ENCODE peak calls at places on chromosomes 7 and 10, in four cellular contexts. One of them, this sample, is unnamed.

GRCh38 chr7:30886608-30887011 is 25.0 kb upstream of the AQP1 start:
- DNase-seq in cardiac fibroblast: peak
- DNase-seq in endodermal cell: no peak
- DNase-seq in pancreas: no peak
- DNase-seq in this sample: no peak

GRCh38 chr10:100019824-100020160 is 10.0 kb upstream of the DNMBP start:
- DNase-seq in cardiac fibroblast: no peak
- DNase-seq in endodermal cell: peak
- DNase-seq in pancreas: no peak
- DNase-seq in this sample: no peak

GRCh38 chr7:132577206-132578049 is 1.2 kb upstream of the PLXNA4 start:
- DNase-seq in cardiac fibroblast: peak
- DNase-seq in endodermal cell: peak
- DNase-seq in pancreas: peak
- DNase-seq in this sample: peak

GRCh38 chr7:92944633-92945032 is 108.3 kb upstream of the CDK6 start:
- DNase-seq in cardiac fibroblast: peak
- DNase-seq in endodermal cell: no peak
- DNase-seq in pancreas: no peak
- DNase-seq in this sample: no peak

GRCh38 chr7:7565018-7565680 is 1.5 kb upstream of the MIOS start:
- DNase-seq in cardiac fibroblast: no peak
- DNase-seq in endodermal cell: no peak
- DNase-seq in pancreas: no peak
- DNase-seq in this sample: peak

GRCh38 chr10:114442115-114442630 is 37.9 kb upstream of the AFAP1L2 start:
- DNase-seq in cardiac fibroblast: no peak
- DNase-seq in endodermal cell: peak
- DNase-seq in pancreas: no peak
- DNase-seq in this sample: no peak

GRCh38 chr10:71963756-71964668 is at the start of gene CHST3:
- DNase-seq in cardiac fibroblast: peak
- DNase-seq in endodermal cell: peak
- DNase-seq in pancreas: peak
- DNase-seq in this sample: no peak

GRCh38 chr10:106931159-106931852 is 233.2 kb downstream of the SORCS1 start:
- DNase-seq in cardiac fibroblast: no peak
- DNase-seq in endodermal cell: no peak
- DNase-seq in pancreas: no peak
- DNase-seq in this sample: no peak

GRCh38 chr7:127946847-127947246 is 84.4 kb downstream of the LRRC4 start:
- DNase-seq in cardiac fibroblast: no peak
- DNase-seq in endodermal cell: no peak
- DNase-seq in pancreas: no peak
- DNase-seq in this sample: no peak

GRCh38 chr10:74836855-74837254 is 10.5 kb downstream of the KAT6B start:
- DNase-seq in cardiac fibroblast: no peak
- DNase-seq in endodermal cell: no peak
- DNase-seq in pancreas: no peak
- DNase-seq in this sample: no peak

GRCh38 chr7:30755384-30756154 is 3.6 kb downstream of the INMT start:
- DNase-seq in cardiac fibroblast: peak
- DNase-seq in endodermal cell: peak
- DNase-seq in pancreas: no peak
- DNase-seq in this sample: no peak

GRCh38 chr10:70426835-70427234 is 14.6 kb downstream of the NODAL start:
- DNase-seq in cardiac fibroblast: no peak
- DNase-seq in endodermal cell: no peak
- DNase-seq in pancreas: no peak
- DNase-seq in this sample: no peak

GRCh38 chr7:74479961-74480829 is 26.5 kb downstream of the GTF2IRD1 start:
- DNase-seq in cardiac fibroblast: peak
- DNase-seq in endodermal cell: peak
- DNase-seq in pancreas: peak
- DNase-seq in this sample: no peak

GRCh38 chr10:49395741-49396665 is at the start of gene DRGX:
- DNase-seq in cardiac fibroblast: no peak
- DNase-seq in endodermal cell: peak
- DNase-seq in pancreas: no peak
- DNase-seq in this sample: no peak

GRCh38 chr10:49396666-49396999 is 744 bp upstream of the DRGX start:
- DNase-seq in cardiac fibroblast: no peak
- DNase-seq in endodermal cell: no peak
- DNase-seq in pancreas: no peak
- DNase-seq in this sample: no peak

GRCh38 chr10:49393757-49394156 is 2.1 kb downstream of the DRGX start:
- DNase-seq in cardiac fibroblast: no peak
- DNase-seq in endodermal cell: peak
- DNase-seq in pancreas: no peak
- DNase-seq in this sample: no peak

GRCh38 chr10:49393301-49393700 is 2.6 kb downstream of the DRGX start:
- DNase-seq in cardiac fibroblast: no peak
- DNase-seq in endodermal cell: no peak
- DNase-seq in pancreas: no peak
- DNase-seq in this sample: no peak

DNA sequence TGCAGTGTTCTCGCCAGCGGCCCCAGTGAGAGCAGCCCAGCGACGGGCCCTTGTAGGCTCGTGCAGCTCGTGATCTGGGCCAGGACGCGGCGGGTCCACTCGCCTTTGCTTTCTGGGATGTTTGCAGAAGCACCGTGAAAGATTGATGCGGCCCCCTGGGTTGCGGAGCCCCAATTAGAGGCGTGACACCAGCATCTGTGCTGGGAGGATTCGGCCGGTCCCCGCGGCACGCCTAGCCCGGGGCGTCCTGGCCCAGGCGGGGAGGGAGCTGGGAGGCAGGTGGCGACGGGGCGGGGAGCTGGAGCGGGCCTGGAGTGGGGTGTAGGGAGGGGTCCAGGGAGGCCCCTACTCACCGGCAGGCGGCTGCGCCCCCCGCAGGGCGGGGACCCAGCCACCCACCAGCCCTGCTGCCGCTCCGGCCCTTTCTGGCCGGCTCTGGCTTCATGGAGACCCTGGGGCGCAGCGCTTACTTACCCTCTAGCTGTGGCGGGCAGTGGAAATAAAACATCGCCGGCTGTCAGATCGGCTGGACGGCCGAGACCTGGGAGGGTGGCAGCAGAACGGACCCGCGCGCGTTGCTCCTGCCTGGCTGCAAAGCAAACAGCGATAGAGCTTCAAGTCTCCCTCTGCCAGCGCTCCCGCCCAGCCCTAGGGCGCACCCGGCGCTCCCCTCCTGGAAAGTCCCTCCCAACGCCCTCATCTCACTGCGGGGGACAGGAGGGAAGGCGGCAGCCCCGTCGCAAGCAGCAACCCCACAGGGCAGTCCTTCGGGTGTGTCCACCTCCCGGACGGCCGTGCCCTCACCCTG is 752 bp downstream of the DRGX start:
- DNase-seq in cardiac fibroblast: no peak
- DNase-seq in endodermal cell: peak
- DNase-seq in pancreas: no peak
- DNase-seq in this sample: no peak
- H3K4me3 ChIP-seq in cardiac fibroblast: no peak
- H3K4me3 ChIP-seq in endodermal cell: peak
- H3K4me3 ChIP-seq in pancreas: no peak
- H3K4me3 ChIP-seq in this sample: no peak

DNA sequence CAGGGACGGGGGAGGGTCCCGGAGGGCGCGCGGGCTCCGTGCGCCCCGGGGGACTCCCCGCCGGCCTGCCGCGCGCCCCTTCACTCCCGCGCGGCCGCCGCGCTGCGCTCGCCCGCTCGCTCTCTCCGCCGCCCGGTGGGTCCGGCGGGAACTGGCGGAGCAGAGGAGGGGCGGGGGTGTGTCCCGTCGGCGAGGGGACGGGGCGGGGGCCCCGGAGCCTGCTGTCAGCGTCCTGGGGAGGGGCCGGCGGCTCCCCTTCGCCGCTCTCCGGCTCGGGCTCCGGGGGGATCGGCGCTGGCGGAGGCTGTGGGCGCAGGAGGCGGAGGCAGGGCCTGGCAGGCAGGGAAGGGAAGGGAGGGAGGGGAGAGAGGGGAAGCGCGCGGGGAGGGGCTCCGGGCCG is at the start of gene SH3PXD2A:
- DNase-seq in cardiac fibroblast: peak
- DNase-seq in endodermal cell: peak
- DNase-seq in pancreas: peak
- DNase-seq in this sample: peak
- TF ChIP-seq CTCF in cardiac fibroblast: peak
- TF ChIP-seq CTCF in endodermal cell: no peak
- TF ChIP-seq CTCF in pancreas: no peak
- TF ChIP-seq CTCF in this sample: no peak

GRCh38 chr10:33314788-33315561 is 19.5 kb downstream of the NRP1 start:
- DNase-seq in cardiac fibroblast: no peak
- DNase-seq in endodermal cell: no peak
- DNase-seq in pancreas: no peak
- DNase-seq in this sample: no peak
- H3K4me3 ChIP-seq in cardiac fibroblast: no peak
- H3K4me3 ChIP-seq in endodermal cell: no peak
- H3K4me3 ChIP-seq in pancreas: no peak
- H3K4me3 ChIP-seq in this sample: no peak

GRCh38 chr10:48299066-48299465 is 7.4 kb upstream of the MAPK8 start:
- DNase-seq in cardiac fibroblast: no peak
- DNase-seq in endodermal cell: no peak
- DNase-seq in pancreas: no peak
- DNase-seq in this sample: no peak

GRCh38 chr10:48296699-48297098 is 9.8 kb upstream of the MAPK8 start:
- DNase-seq in cardiac fibroblast: no peak
- DNase-seq in endodermal cell: peak
- DNase-seq in pancreas: no peak
- DNase-seq in this sample: no peak

GRCh38 chr10:48305905-48306264 is 592 bp upstream of the MAPK8 start:
- DNase-seq in cardiac fibroblast: no peak
- DNase-seq in endodermal cell: no peak
- DNase-seq in pancreas: no peak
- DNase-seq in this sample: no peak

GRCh38 chr10:48302515-48303476 is 3.7 kb upstream of the MAPK8 start:
- DNase-seq in cardiac fibroblast: no peak
- DNase-seq in endodermal cell: no peak
- DNase-seq in pancreas: no peak
- DNase-seq in this sample: no peak

GRCh38 chr10:48300556-48300955 is 5.9 kb upstream of the MAPK8 start:
- DNase-seq in cardiac fibroblast: no peak
- DNase-seq in endodermal cell: peak
- DNase-seq in pancreas: no peak
- DNase-seq in this sample: no peak
- TF ChIP-seq CTCF in cardiac fibroblast: no peak
- TF ChIP-seq CTCF in endodermal cell: peak
- TF ChIP-seq CTCF in pancreas: no peak
- TF ChIP-seq CTCF in this sample: no peak